ENCODE peak calls at places on chromosome 12, in nine cellular contexts. One of them, this sample, is unnamed.

GRCh38 chr12:7068240-7068993 is 7.9 kb downstream of the C1S start:
- DNase-seq in stimulated activated naive B cell treated with anti-CD40 and anti-IgM and Interleukin-4, amounts not matched to agents 10 μg/mL and 1 μg/mL and 100 μg/mL, for 72 hours: no peak
- DNase-seq in LoVo: peak; percentile 29
- DNase-seq in memory B cell: no peak
- DNase-seq in T-cell: no peak
- DNase-seq in stimulated activated CD4-positive, alpha-beta T cell treated with anti-CD3 and anti-CD28 coated beads, TNF-alpha, amount 100 ng/mL, for 48 hours: no peak
- DNase-seq in AML-193: no peak
- DNase-seq in HTR-8/SVneo: no peak
- DNase-seq in activated CD4-positive, alpha-beta T cell treated with anti-CD3 and anti-CD28 coated beads, Interleukin-2, amount 50 U/mL, for 1 hour: no peak
- DNase-seq in this sample: no peak

GRCh38 chr12:47766496-47767196 is 6.4 kb upstream of the SLC48A1 start:
- DNase-seq in stimulated activated naive B cell treated with anti-CD40 and anti-IgM and Interleukin-4, amounts not matched to agents 10 μg/mL and 1 μg/mL and 100 μg/mL, for 72 hours: no peak
- DNase-seq in LoVo: no peak
- DNase-seq in memory B cell: no peak
- DNase-seq in T-cell: no peak
- DNase-seq in stimulated activated CD4-positive, alpha-beta T cell treated with anti-CD3 and anti-CD28 coated beads, TNF-alpha, amount 100 ng/mL, for 48 hours: no peak
- DNase-seq in AML-193: no peak
- DNase-seq in HTR-8/SVneo: no peak
- DNase-seq in activated CD4-positive, alpha-beta T cell treated with anti-CD3 and anti-CD28 coated beads, Interleukin-2, amount 50 U/mL, for 1 hour: no peak
- DNase-seq in this sample: no peak

GRCh38 chr12:82673698-82674097 is 13.0 kb upstream of the TMTC2 start:
- DNase-seq in stimulated activated naive B cell treated with anti-CD40 and anti-IgM and Interleukin-4, amounts not matched to agents 10 μg/mL and 1 μg/mL and 100 μg/mL, for 72 hours: no peak
- DNase-seq in LoVo: no peak
- DNase-seq in memory B cell: no peak
- DNase-seq in T-cell: no peak
- DNase-seq in stimulated activated CD4-positive, alpha-beta T cell treated with anti-CD3 and anti-CD28 coated beads, TNF-alpha, amount 100 ng/mL, for 48 hours: no peak
- DNase-seq in AML-193: no peak
- DNase-seq in HTR-8/SVneo: no peak
- DNase-seq in activated CD4-positive, alpha-beta T cell treated with anti-CD3 and anti-CD28 coated beads, Interleukin-2, amount 50 U/mL, for 1 hour: no peak
- DNase-seq in this sample: no peak

GRCh38 chr12:47022296-47022695 is 57.1 kb upstream of the PCED1B start:
- DNase-seq in stimulated activated naive B cell treated with anti-CD40 and anti-IgM and Interleukin-4, amounts not matched to agents 10 μg/mL and 1 μg/mL and 100 μg/mL, for 72 hours: no peak
- DNase-seq in LoVo: no peak
- DNase-seq in memory B cell: no peak
- DNase-seq in T-cell: no peak
- DNase-seq in stimulated activated CD4-positive, alpha-beta T cell treated with anti-CD3 and anti-CD28 coated beads, TNF-alpha, amount 100 ng/mL, for 48 hours: no peak
- DNase-seq in AML-193: no peak
- DNase-seq in HTR-8/SVneo: peak; percentile 39
- DNase-seq in activated CD4-positive, alpha-beta T cell treated with anti-CD3 and anti-CD28 coated beads, Interleukin-2, amount 50 U/mL, for 1 hour: no peak
- DNase-seq in this sample: no peak

GRCh38 chr12:21568115-21568514 is 36.5 kb downstream of the GYS2 start:
- DNase-seq in stimulated activated naive B cell treated with anti-CD40 and anti-IgM and Interleukin-4, amounts not matched to agents 10 μg/mL and 1 μg/mL and 100 μg/mL, for 72 hours: no peak
- DNase-seq in LoVo: no peak
- DNase-seq in memory B cell: no peak
- DNase-seq in T-cell: no peak
- DNase-seq in stimulated activated CD4-positive, alpha-beta T cell treated with anti-CD3 and anti-CD28 coated beads, TNF-alpha, amount 100 ng/mL, for 48 hours: no peak
- DNase-seq in AML-193: no peak
- DNase-seq in HTR-8/SVneo: no peak
- DNase-seq in activated CD4-positive, alpha-beta T cell treated with anti-CD3 and anti-CD28 coated beads, Interleukin-2, amount 50 U/mL, for 1 hour: no peak
- DNase-seq in this sample: no peak

GRCh38 chr12:4278582-4278939 is 5.0 kb downstream of the CCND2 start:
- DNase-seq in stimulated activated naive B cell treated with anti-CD40 and anti-IgM and Interleukin-4, amounts not matched to agents 10 μg/mL and 1 μg/mL and 100 μg/mL, for 72 hours: no peak
- DNase-seq in LoVo: no peak
- DNase-seq in memory B cell: no peak
- DNase-seq in T-cell: no peak
- DNase-seq in stimulated activated CD4-positive, alpha-beta T cell treated with anti-CD3 and anti-CD28 coated beads, TNF-alpha, amount 100 ng/mL, for 48 hours: no peak
- DNase-seq in AML-193: peak; percentile 55
- DNase-seq in HTR-8/SVneo: no peak
- DNase-seq in activated CD4-positive, alpha-beta T cell treated with anti-CD3 and anti-CD28 coated beads, Interleukin-2, amount 50 U/mL, for 1 hour: no peak
- DNase-seq in this sample: no peak

GRCh38 chr12:122067966-122068365 is 10.6 kb upstream of the MLXIP start:
- DNase-seq in stimulated activated naive B cell treated with anti-CD40 and anti-IgM and Interleukin-4, amounts not matched to agents 10 μg/mL and 1 μg/mL and 100 μg/mL, for 72 hours: peak; percentile 68
- DNase-seq in LoVo: no peak
- DNase-seq in memory B cell: peak; percentile 63
- DNase-seq in T-cell: peak; percentile 16
- DNase-seq in stimulated activated CD4-positive, alpha-beta T cell treated with anti-CD3 and anti-CD28 coated beads, TNF-alpha, amount 100 ng/mL, for 48 hours: no peak
- DNase-seq in AML-193: no peak
- DNase-seq in HTR-8/SVneo: no peak
- DNase-seq in activated CD4-positive, alpha-beta T cell treated with anti-CD3 and anti-CD28 coated beads, Interleukin-2, amount 50 U/mL, for 1 hour: no peak
- DNase-seq in this sample: no peak

GRCh38 chr12:60394680-60395079 is 798.9 kb downstream of the SLC16A7 start:
- DNase-seq in stimulated activated naive B cell treated with anti-CD40 and anti-IgM and Interleukin-4, amounts not matched to agents 10 μg/mL and 1 μg/mL and 100 μg/mL, for 72 hours: no peak
- DNase-seq in LoVo: no peak
- DNase-seq in memory B cell: no peak
- DNase-seq in T-cell: no peak
- DNase-seq in stimulated activated CD4-positive, alpha-beta T cell treated with anti-CD3 and anti-CD28 coated beads, TNF-alpha, amount 100 ng/mL, for 48 hours: no peak
- DNase-seq in AML-193: no peak
- DNase-seq in HTR-8/SVneo: peak; percentile 41
- DNase-seq in activated CD4-positive, alpha-beta T cell treated with anti-CD3 and anti-CD28 coated beads, Interleukin-2, amount 50 U/mL, for 1 hour: no peak
- DNase-seq in this sample: no peak

GRCh38 chr12:3755898-3756297 is 3.0 kb upstream of the CRACR2A start:
- DNase-seq in stimulated activated naive B cell treated with anti-CD40 and anti-IgM and Interleukin-4, amounts not matched to agents 10 μg/mL and 1 μg/mL and 100 μg/mL, for 72 hours: no peak
- DNase-seq in LoVo: no peak
- DNase-seq in memory B cell: no peak
- DNase-seq in T-cell: no peak
- DNase-seq in stimulated activated CD4-positive, alpha-beta T cell treated with anti-CD3 and anti-CD28 coated beads, TNF-alpha, amount 100 ng/mL, for 48 hours: no peak
- DNase-seq in AML-193: no peak
- DNase-seq in HTR-8/SVneo: no peak
- DNase-seq in activated CD4-positive, alpha-beta T cell treated with anti-CD3 and anti-CD28 coated beads, Interleukin-2, amount 50 U/mL, for 1 hour: no peak
- DNase-seq in this sample: no peak

GRCh38 chr12:114671321-114671663 is 12.7 kb downstream of the TBX3 start:
- DNase-seq in stimulated activated naive B cell treated with anti-CD40 and anti-IgM and Interleukin-4, amounts not matched to agents 10 μg/mL and 1 μg/mL and 100 μg/mL, for 72 hours: no peak
- DNase-seq in LoVo: no peak
- DNase-seq in memory B cell: no peak
- DNase-seq in T-cell: no peak
- DNase-seq in stimulated activated CD4-positive, alpha-beta T cell treated with anti-CD3 and anti-CD28 coated beads, TNF-alpha, amount 100 ng/mL, for 48 hours: no peak
- DNase-seq in AML-193: no peak
- DNase-seq in HTR-8/SVneo: no peak
- DNase-seq in activated CD4-positive, alpha-beta T cell treated with anti-CD3 and anti-CD28 coated beads, Interleukin-2, amount 50 U/mL, for 1 hour: no peak
- DNase-seq in this sample: no peak

GRCh38 chr12:63802012-63802608 is 22.4 kb downstream of the RXYLT1 start:
- DNase-seq in stimulated activated naive B cell treated with anti-CD40 and anti-IgM and Interleukin-4, amounts not matched to agents 10 μg/mL and 1 μg/mL and 100 μg/mL, for 72 hours: no peak
- DNase-seq in LoVo: peak; percentile 34
- DNase-seq in memory B cell: no peak
- DNase-seq in T-cell: no peak
- DNase-seq in stimulated activated CD4-positive, alpha-beta T cell treated with anti-CD3 and anti-CD28 coated beads, TNF-alpha, amount 100 ng/mL, for 48 hours: no peak
- DNase-seq in AML-193: peak; percentile 49
- DNase-seq in HTR-8/SVneo: peak; percentile 41
- DNase-seq in activated CD4-positive, alpha-beta T cell treated with anti-CD3 and anti-CD28 coated beads, Interleukin-2, amount 50 U/mL, for 1 hour: no peak
- DNase-seq in this sample: peak; percentile 23

GRCh38 chr12:55715833-55716581 is at the start of gene BLOC1S1:
- DNase-seq in stimulated activated naive B cell treated with anti-CD40 and anti-IgM and Interleukin-4, amounts not matched to agents 10 μg/mL and 1 μg/mL and 100 μg/mL, for 72 hours: peak; percentile 89
- DNase-seq in LoVo: peak; percentile 95
- DNase-seq in memory B cell: peak; percentile 86
- DNase-seq in T-cell: peak; percentile 87
- DNase-seq in stimulated activated CD4-positive, alpha-beta T cell treated with anti-CD3 and anti-CD28 coated beads, TNF-alpha, amount 100 ng/mL, for 48 hours: peak; percentile 91
- DNase-seq in AML-193: peak; percentile 87
- DNase-seq in HTR-8/SVneo: peak; percentile 94
- DNase-seq in activated CD4-positive, alpha-beta T cell treated with anti-CD3 and anti-CD28 coated beads, Interleukin-2, amount 50 U/mL, for 1 hour: peak; percentile 90
- DNase-seq in this sample: peak; percentile 96

GRCh38 chr12:12590961-12591360 is 20.7 kb upstream of the CREBL2 start:
- DNase-seq in stimulated activated naive B cell treated with anti-CD40 and anti-IgM and Interleukin-4, amounts not matched to agents 10 μg/mL and 1 μg/mL and 100 μg/mL, for 72 hours: no peak
- DNase-seq in LoVo: no peak
- DNase-seq in memory B cell: no peak
- DNase-seq in T-cell: no peak
- DNase-seq in stimulated activated CD4-positive, alpha-beta T cell treated with anti-CD3 and anti-CD28 coated beads, TNF-alpha, amount 100 ng/mL, for 48 hours: no peak
- DNase-seq in AML-193: no peak
- DNase-seq in HTR-8/SVneo: no peak
- DNase-seq in activated CD4-positive, alpha-beta T cell treated with anti-CD3 and anti-CD28 coated beads, Interleukin-2, amount 50 U/mL, for 1 hour: no peak
- DNase-seq in this sample: no peak

GRCh38 chr12:64181504-64182291 is 40.4 kb downstream of the KICS2 start:
- DNase-seq in stimulated activated naive B cell treated with anti-CD40 and anti-IgM and Interleukin-4, amounts not matched to agents 10 μg/mL and 1 μg/mL and 100 μg/mL, for 72 hours: no peak
- DNase-seq in LoVo: peak; percentile 78
- DNase-seq in memory B cell: no peak
- DNase-seq in T-cell: no peak
- DNase-seq in stimulated activated CD4-positive, alpha-beta T cell treated with anti-CD3 and anti-CD28 coated beads, TNF-alpha, amount 100 ng/mL, for 48 hours: no peak
- DNase-seq in AML-193: peak; percentile 32
- DNase-seq in HTR-8/SVneo: peak; percentile 72
- DNase-seq in activated CD4-positive, alpha-beta T cell treated with anti-CD3 and anti-CD28 coated beads, Interleukin-2, amount 50 U/mL, for 1 hour: no peak
- DNase-seq in this sample: peak; percentile 52

GRCh38 chr12:67472551-67472950 is 176.0 kb upstream of the DYRK2 start:
- DNase-seq in stimulated activated naive B cell treated with anti-CD40 and anti-IgM and Interleukin-4, amounts not matched to agents 10 μg/mL and 1 μg/mL and 100 μg/mL, for 72 hours: no peak
- DNase-seq in LoVo: no peak
- DNase-seq in memory B cell: no peak
- DNase-seq in T-cell: no peak
- DNase-seq in stimulated activated CD4-positive, alpha-beta T cell treated with anti-CD3 and anti-CD28 coated beads, TNF-alpha, amount 100 ng/mL, for 48 hours: no peak
- DNase-seq in AML-193: no peak
- DNase-seq in HTR-8/SVneo: no peak
- DNase-seq in activated CD4-positive, alpha-beta T cell treated with anti-CD3 and anti-CD28 coated beads, Interleukin-2, amount 50 U/mL, for 1 hour: no peak
- DNase-seq in this sample: no peak

GRCh38 chr12:107557026-107557425 is 128.6 kb upstream of the PWP1 start:
- DNase-seq in stimulated activated naive B cell treated with anti-CD40 and anti-IgM and Interleukin-4, amounts not matched to agents 10 μg/mL and 1 μg/mL and 100 μg/mL, for 72 hours: no peak
- DNase-seq in LoVo: no peak
- DNase-seq in memory B cell: no peak
- DNase-seq in T-cell: no peak
- DNase-seq in stimulated activated CD4-positive, alpha-beta T cell treated with anti-CD3 and anti-CD28 coated beads, TNF-alpha, amount 100 ng/mL, for 48 hours: no peak
- DNase-seq in AML-193: no peak
- DNase-seq in HTR-8/SVneo: no peak
- DNase-seq in activated CD4-positive, alpha-beta T cell treated with anti-CD3 and anti-CD28 coated beads, Interleukin-2, amount 50 U/mL, for 1 hour: no peak
- DNase-seq in this sample: no peak

GRCh38 chr12:2877047-2877958 is at the start of the genes FOXM1 and RHNO1:
- DNase-seq in stimulated activated naive B cell treated with anti-CD40 and anti-IgM and Interleukin-4, amounts not matched to agents 10 μg/mL and 1 μg/mL and 100 μg/mL, for 72 hours: peak; percentile 81
- DNase-seq in LoVo: peak; percentile 93
- DNase-seq in memory B cell: peak; percentile 92
- DNase-seq in T-cell: peak; percentile 76
- DNase-seq in stimulated activated CD4-positive, alpha-beta T cell treated with anti-CD3 and anti-CD28 coated beads, TNF-alpha, amount 100 ng/mL, for 48 hours: peak; percentile 76
- DNase-seq in AML-193: peak; percentile 77
- DNase-seq in HTR-8/SVneo: peak; percentile 96
- DNase-seq in activated CD4-positive, alpha-beta T cell treated with anti-CD3 and anti-CD28 coated beads, Interleukin-2, amount 50 U/mL, for 1 hour: peak; percentile 83
- DNase-seq in this sample: peak; percentile 98

GRCh38 chr12:130973906-130974305 is 20.2 kb downstream of the ADGRD1 start:
- DNase-seq in stimulated activated naive B cell treated with anti-CD40 and anti-IgM and Interleukin-4, amounts not matched to agents 10 μg/mL and 1 μg/mL and 100 μg/mL, for 72 hours: no peak
- DNase-seq in LoVo: no peak
- DNase-seq in memory B cell: no peak
- DNase-seq in T-cell: no peak
- DNase-seq in stimulated activated CD4-positive, alpha-beta T cell treated with anti-CD3 and anti-CD28 coated beads, TNF-alpha, amount 100 ng/mL, for 48 hours: no peak
- DNase-seq in AML-193: no peak
- DNase-seq in HTR-8/SVneo: no peak
- DNase-seq in activated CD4-positive, alpha-beta T cell treated with anti-CD3 and anti-CD28 coated beads, Interleukin-2, amount 50 U/mL, for 1 hour: no peak
- DNase-seq in this sample: no peak

GRCh38 chr12:104374071-104374470 is 70.5 kb downstream of the EID3 start:
- DNase-seq in stimulated activated naive B cell treated with anti-CD40 and anti-IgM and Interleukin-4, amounts not matched to agents 10 μg/mL and 1 μg/mL and 100 μg/mL, for 72 hours: no peak
- DNase-seq in LoVo: no peak
- DNase-seq in memory B cell: no peak
- DNase-seq in T-cell: no peak
- DNase-seq in stimulated activated CD4-positive, alpha-beta T cell treated with anti-CD3 and anti-CD28 coated beads, TNF-alpha, amount 100 ng/mL, for 48 hours: no peak
- DNase-seq in AML-193: no peak
- DNase-seq in HTR-8/SVneo: no peak
- DNase-seq in activated CD4-positive, alpha-beta T cell treated with anti-CD3 and anti-CD28 coated beads, Interleukin-2, amount 50 U/mL, for 1 hour: no peak
- DNase-seq in this sample: no peak

GRCh38 chr12:121455766-121456420 is 56.0 kb downstream of the RNF34 start:
- DNase-seq in stimulated activated naive B cell treated with anti-CD40 and anti-IgM and Interleukin-4, amounts not matched to agents 10 μg/mL and 1 μg/mL and 100 μg/mL, for 72 hours: no peak
- DNase-seq in LoVo: no peak
- DNase-seq in memory B cell: no peak
- DNase-seq in T-cell: no peak
- DNase-seq in stimulated activated CD4-positive, alpha-beta T cell treated with anti-CD3 and anti-CD28 coated beads, TNF-alpha, amount 100 ng/mL, for 48 hours: no peak
- DNase-seq in AML-193: no peak
- DNase-seq in HTR-8/SVneo: no peak
- DNase-seq in activated CD4-positive, alpha-beta T cell treated with anti-CD3 and anti-CD28 coated beads, Interleukin-2, amount 50 U/mL, for 1 hour: no peak
- DNase-seq in this sample: no peak

GRCh38 chr12:20411309-20411708 is 43.0 kb downstream of the PDE3A start:
- DNase-seq in stimulated activated naive B cell treated with anti-CD40 and anti-IgM and Interleukin-4, amounts not matched to agents 10 μg/mL and 1 μg/mL and 100 μg/mL, for 72 hours: no peak
- DNase-seq in LoVo: no peak
- DNase-seq in memory B cell: no peak
- DNase-seq in T-cell: no peak
- DNase-seq in stimulated activated CD4-positive, alpha-beta T cell treated with anti-CD3 and anti-CD28 coated beads, TNF-alpha, amount 100 ng/mL, for 48 hours: no peak
- DNase-seq in AML-193: no peak
- DNase-seq in HTR-8/SVneo: no peak
- DNase-seq in activated CD4-positive, alpha-beta T cell treated with anti-CD3 and anti-CD28 coated beads, Interleukin-2, amount 50 U/mL, for 1 hour: no peak
- DNase-seq in this sample: no peak

GRCh38 chr12:89993632-89994031 is 285.0 kb upstream of the ATP2B1 start:
- DNase-seq in stimulated activated naive B cell treated with anti-CD40 and anti-IgM and Interleukin-4, amounts not matched to agents 10 μg/mL and 1 μg/mL and 100 μg/mL, for 72 hours: no peak
- DNase-seq in LoVo: no peak
- DNase-seq in memory B cell: no peak
- DNase-seq in T-cell: no peak
- DNase-seq in stimulated activated CD4-positive, alpha-beta T cell treated with anti-CD3 and anti-CD28 coated beads, TNF-alpha, amount 100 ng/mL, for 48 hours: no peak
- DNase-seq in AML-193: no peak
- DNase-seq in HTR-8/SVneo: no peak
- DNase-seq in activated CD4-positive, alpha-beta T cell treated with anti-CD3 and anti-CD28 coated beads, Interleukin-2, amount 50 U/mL, for 1 hour: no peak
- DNase-seq in this sample: no peak

GRCh38 chr12:125685885-125686284 is 620.6 kb downstream of the AACS start:
- DNase-seq in stimulated activated naive B cell treated with anti-CD40 and anti-IgM and Interleukin-4, amounts not matched to agents 10 μg/mL and 1 μg/mL and 100 μg/mL, for 72 hours: no peak
- DNase-seq in LoVo: no peak
- DNase-seq in memory B cell: no peak
- DNase-seq in T-cell: no peak
- DNase-seq in stimulated activated CD4-positive, alpha-beta T cell treated with anti-CD3 and anti-CD28 coated beads, TNF-alpha, amount 100 ng/mL, for 48 hours: no peak
- DNase-seq in AML-193: no peak
- DNase-seq in HTR-8/SVneo: no peak
- DNase-seq in activated CD4-positive, alpha-beta T cell treated with anti-CD3 and anti-CD28 coated beads, Interleukin-2, amount 50 U/mL, for 1 hour: no peak
- DNase-seq in this sample: no peak

GRCh38 chr12:27185234-27186045 is 58.6 kb upstream of the STK38L start:
- DNase-seq in stimulated activated naive B cell treated with anti-CD40 and anti-IgM and Interleukin-4, amounts not matched to agents 10 μg/mL and 1 μg/mL and 100 μg/mL, for 72 hours: peak; percentile 30
- DNase-seq in LoVo: no peak
- DNase-seq in memory B cell: no peak
- DNase-seq in T-cell: no peak
- DNase-seq in stimulated activated CD4-positive, alpha-beta T cell treated with anti-CD3 and anti-CD28 coated beads, TNF-alpha, amount 100 ng/mL, for 48 hours: no peak
- DNase-seq in AML-193: no peak
- DNase-seq in HTR-8/SVneo: no peak
- DNase-seq in activated CD4-positive, alpha-beta T cell treated with anti-CD3 and anti-CD28 coated beads, Interleukin-2, amount 50 U/mL, for 1 hour: no peak
- DNase-seq in this sample: no peak

GRCh38 chr12:4140607-4141301 is 132.8 kb upstream of the CCND2 start:
- DNase-seq in stimulated activated naive B cell treated with anti-CD40 and anti-IgM and Interleukin-4, amounts not matched to agents 10 μg/mL and 1 μg/mL and 100 μg/mL, for 72 hours: no peak
- DNase-seq in LoVo: no peak
- DNase-seq in memory B cell: no peak
- DNase-seq in T-cell: no peak
- DNase-seq in stimulated activated CD4-positive, alpha-beta T cell treated with anti-CD3 and anti-CD28 coated beads, TNF-alpha, amount 100 ng/mL, for 48 hours: no peak
- DNase-seq in AML-193: no peak
- DNase-seq in HTR-8/SVneo: no peak
- DNase-seq in activated CD4-positive, alpha-beta T cell treated with anti-CD3 and anti-CD28 coated beads, Interleukin-2, amount 50 U/mL, for 1 hour: no peak
- DNase-seq in this sample: no peak

GRCh38 chr12:4143909-4144308 is 129.7 kb upstream of the CCND2 start:
- DNase-seq in stimulated activated naive B cell treated with anti-CD40 and anti-IgM and Interleukin-4, amounts not matched to agents 10 μg/mL and 1 μg/mL and 100 μg/mL, for 72 hours: no peak
- DNase-seq in LoVo: no peak
- DNase-seq in memory B cell: no peak
- DNase-seq in T-cell: no peak
- DNase-seq in stimulated activated CD4-positive, alpha-beta T cell treated with anti-CD3 and anti-CD28 coated beads, TNF-alpha, amount 100 ng/mL, for 48 hours: no peak
- DNase-seq in AML-193: no peak
- DNase-seq in HTR-8/SVneo: no peak
- DNase-seq in activated CD4-positive, alpha-beta T cell treated with anti-CD3 and anti-CD28 coated beads, Interleukin-2, amount 50 U/mL, for 1 hour: peak; percentile 16
- DNase-seq in this sample: no peak

GRCh38 chr12:388547-389137 is 478 bp downstream of the KDM5A start:
- DNase-seq in stimulated activated naive B cell treated with anti-CD40 and anti-IgM and Interleukin-4, amounts not matched to agents 10 μg/mL and 1 μg/mL and 100 μg/mL, for 72 hours: no peak
- DNase-seq in LoVo: peak; percentile 20
- DNase-seq in memory B cell: peak; percentile 58
- DNase-seq in T-cell: peak; percentile 30
- DNase-seq in stimulated activated CD4-positive, alpha-beta T cell treated with anti-CD3 and anti-CD28 coated beads, TNF-alpha, amount 100 ng/mL, for 48 hours: no peak
- DNase-seq in AML-193: no peak
- DNase-seq in HTR-8/SVneo: no peak
- DNase-seq in activated CD4-positive, alpha-beta T cell treated with anti-CD3 and anti-CD28 coated beads, Interleukin-2, amount 50 U/mL, for 1 hour: peak; percentile 26
- DNase-seq in this sample: no peak

GRCh38 chr12:131432532-131433260 is 278.2 kb upstream of the SFSWAP start:
- DNase-seq in stimulated activated naive B cell treated with anti-CD40 and anti-IgM and Interleukin-4, amounts not matched to agents 10 μg/mL and 1 μg/mL and 100 μg/mL, for 72 hours: no peak
- DNase-seq in LoVo: no peak
- DNase-seq in memory B cell: no peak
- DNase-seq in T-cell: no peak
- DNase-seq in stimulated activated CD4-positive, alpha-beta T cell treated with anti-CD3 and anti-CD28 coated beads, TNF-alpha, amount 100 ng/mL, for 48 hours: no peak
- DNase-seq in AML-193: no peak
- DNase-seq in HTR-8/SVneo: no peak
- DNase-seq in activated CD4-positive, alpha-beta T cell treated with anti-CD3 and anti-CD28 coated beads, Interleukin-2, amount 50 U/mL, for 1 hour: no peak
- DNase-seq in this sample: no peak

GRCh38 chr12:11661491-11662085 is 12.1 kb downstream of the ETV6 start:
- DNase-seq in stimulated activated naive B cell treated with anti-CD40 and anti-IgM and Interleukin-4, amounts not matched to agents 10 μg/mL and 1 μg/mL and 100 μg/mL, for 72 hours: no peak
- DNase-seq in LoVo: no peak
- DNase-seq in memory B cell: no peak
- DNase-seq in T-cell: no peak
- DNase-seq in stimulated activated CD4-positive, alpha-beta T cell treated with anti-CD3 and anti-CD28 coated beads, TNF-alpha, amount 100 ng/mL, for 48 hours: no peak
- DNase-seq in AML-193: no peak
- DNase-seq in HTR-8/SVneo: no peak
- DNase-seq in activated CD4-positive, alpha-beta T cell treated with anti-CD3 and anti-CD28 coated beads, Interleukin-2, amount 50 U/mL, for 1 hour: no peak
- DNase-seq in this sample: no peak

GRCh38 chr12:52606581-52607241 is 5.4 kb upstream of the KRT72 start:
- DNase-seq in stimulated activated naive B cell treated with anti-CD40 and anti-IgM and Interleukin-4, amounts not matched to agents 10 μg/mL and 1 μg/mL and 100 μg/mL, for 72 hours: no peak
- DNase-seq in LoVo: no peak
- DNase-seq in memory B cell: no peak
- DNase-seq in T-cell: no peak
- DNase-seq in stimulated activated CD4-positive, alpha-beta T cell treated with anti-CD3 and anti-CD28 coated beads, TNF-alpha, amount 100 ng/mL, for 48 hours: no peak
- DNase-seq in AML-193: no peak
- DNase-seq in HTR-8/SVneo: no peak
- DNase-seq in activated CD4-positive, alpha-beta T cell treated with anti-CD3 and anti-CD28 coated beads, Interleukin-2, amount 50 U/mL, for 1 hour: no peak
- DNase-seq in this sample: no peak